ENCODE peak calls at places on chromosomes 5 and 9, in nine cellular contexts. W is RPMI7951; R is kidney; Q is iPS-NIHi11; P is ovary; F is DMS153; I is heart left ventricle; M is NCI-H1092; T is stimulated activated CD4-positive, alpha-beta T cell treated with anti-CD3 and anti-CD28 coated beads, Interleukin-15, amount 100 ng/mL, for 24 hours. G is an unnamed sample.

GRCh38 chr9:128724744-128725211 is 851 bp upstream of the ZDHHC12 start:
- DNase-seq in W (peak; percentile 86), R (peak; percentile 87), Q (peak; percentile 79), P (peak; percentile 77), F (peak; percentile 82), I (peak; percentile 85), M (peak; percentile 30), T (peak; percentile 74), G (no peak)

GRCh38 chr5:141740885-141741284 is 58.9 kb upstream of the ARAP3 start:
- DNase-seq in W (no peak), R (no peak), Q (no peak), P (no peak), F (no peak), I (no peak), M (no peak), T (no peak), G (no peak)

GRCh38 chr5:93746406-93747056 is 5.1 kb upstream of the POU5F2 start:
- DNase-seq in W (peak; percentile 13), R (no peak), Q (no peak), P (no peak), F (no peak), I (no peak), M (no peak), T (no peak), G (no peak)

GRCh38 chr9:71858102-71858798 is 52.7 kb downstream of the ABHD17B start:
- DNase-seq in W (no peak), R (no peak), Q (no peak), P (no peak), F (no peak), I (no peak), M (no peak), T (no peak), G (no peak)

GRCh38 chr5:143600396-143601075 is 197.1 kb upstream of the NR3C1 start:
- DNase-seq in W (no peak), R (no peak), Q (no peak), P (no peak), F (no peak), I (no peak), M (no peak), T (no peak), G (no peak)

GRCh38 chr9:88530051-88530450 is 4.9 kb upstream of the NXNL2 start:
- DNase-seq in W (peak; percentile 74), R (no peak), Q (no peak), P (peak; percentile 41), F (no peak), I (no peak), M (no peak), T (no peak), G (no peak)

GRCh38 chr9:93326056-93326455 is 125.4 kb upstream of the FAM120A start:
- DNase-seq in W (no peak), R (no peak), Q (no peak), P (no peak), F (no peak), I (no peak), M (no peak), T (no peak), G (no peak)

GRCh38 chr5:100777680-100778281 is 125.3 kb downstream of the ST8SIA4 start:
- DNase-seq in W (peak; percentile 75), R (no peak), Q (no peak), P (no peak), F (no peak), I (no peak), M (no peak), T (peak; percentile 30), G (peak; percentile 41)

GRCh38 chr5:99032234-99033013 is 103.6 kb upstream of the CHD1 start:
- DNase-seq in W (peak; percentile 73), R (no peak), Q (peak; percentile 59), P (peak; percentile 40), F (no peak), I (no peak), M (peak; percentile 0), T (peak; percentile 30), G (peak; percentile 65)

GRCh38 chr5:172548311-172548731 is 92.7 kb upstream of the NEURL1B start:
- DNase-seq in W (no peak), R (no peak), Q (no peak), P (no peak), F (no peak), I (no peak), M (no peak), T (no peak), G (no peak)

GRCh38 chr5:39760385-39761198 is 335.8 kb upstream of the DAB2 start:
- DNase-seq in W (peak; percentile 88), R (no peak), Q (no peak), P (no peak), F (no peak), I (no peak), M (no peak), T (no peak), G (peak; percentile 85)

GRCh38 chr9:95382433-95382832 is 64.9 kb upstream of the FANCC start:
- DNase-seq in W (no peak), R (no peak), Q (no peak), P (no peak), F (no peak), I (no peak), M (no peak), T (no peak), G (no peak)

GRCh38 chr5:147972441-147972840 is 66.1 kb upstream of the C5orf46 start:
- DNase-seq in W (no peak), R (no peak), Q (no peak), P (no peak), F (no peak), I (no peak), M (no peak), T (no peak), G (no peak)

GRCh38 chr9:137280478-137281344 is 3.2 kb downstream of the TOR4A start:
- DNase-seq in W (no peak), R (no peak), Q (peak; percentile 73), P (no peak), F (no peak), I (peak; percentile 72), M (no peak), T (no peak), G (no peak)

GRCh38 chr9:84694248-84694647 is 24.7 kb downstream of the NTRK2 start:
- DNase-seq in W (no peak), R (no peak), Q (no peak), P (no peak), F (no peak), I (no peak), M (no peak), T (no peak), G (no peak)

G was measured in AG09309.